ENCODE peak calls at places on chromosome 1, in ten cellular contexts. Y, W, H, J, X, Q, M, I, S and D are unnamed samples.

GRCh38 chr1:219533280-219533679 is 79.6 kb downstream of the ZC3H11B start:
- DNase-seq in Y (no peak), W (no peak), H (peak), J (no peak), X (no peak), Q (no peak), M (peak), I (no peak), S (no peak), D (peak)

GRCh38 chr1:84382127-84382526 is 16.2 kb upstream of the DNASE2B start:
- DNase-seq in Y (no peak), W (no peak), H (no peak), J (no peak), X (peak), Q (no peak), M (no peak), I (no peak), S (no peak), D (no peak)

GRCh38 chr1:87648720-87649119 is 320.0 kb downstream of the LMO4 start:
- DNase-seq in Y (no peak), W (no peak), H (no peak), J (no peak), X (no peak), Q (no peak), M (no peak), I (no peak), S (no peak), D (no peak)

GRCh38 chr1:47760248-47760629 is 236.9 kb downstream of the TRABD2B start:
- DNase-seq in Y (no peak), W (no peak), H (no peak), J (no peak), X (no peak), Q (no peak), M (no peak), I (no peak), S (no peak), D (no peak)

GRCh38 chr1:93238425-93238824 is 57.9 kb downstream of the CCDC18 start:
- DNase-seq in Y (no peak), W (no peak), H (no peak), J (no peak), X (no peak), Q (no peak), M (no peak), I (no peak), S (no peak), D (no peak)

GRCh38 chr1:89519779-89520358 is 4.8 kb upstream of the LRRC8B start:
- DNase-seq in Y (peak), W (no peak), H (peak), J (no peak), X (peak), Q (no peak), M (no peak), I (no peak), S (peak), D (no peak)

GRCh38 chr1:79188371-79188770 is 181.8 kb upstream of the ADGRL4 start:
- DNase-seq in Y (no peak), W (no peak), H (peak), J (no peak), X (peak), Q (no peak), M (no peak), I (no peak), S (no peak), D (peak)

GRCh38 chr1:87327362-87328120 is 1.1 kb upstream of the LMO4 start:
- DNase-seq in Y (no peak), W (no peak), H (peak), J (no peak), X (peak), Q (no peak), M (no peak), I (no peak), S (peak), D (no peak)

GRCh38 chr1:205827623-205828022 is 14.6 kb upstream of the SLC41A1 start:
- DNase-seq in Y (no peak), W (peak), H (no peak), J (no peak), X (no peak), Q (no peak), M (no peak), I (no peak), S (no peak), D (no peak)

GRCh38 chr1:212814548-212814947 is 22.9 kb downstream of the TATDN3 start:
- DNase-seq in Y (no peak), W (no peak), H (no peak), J (no peak), X (no peak), Q (no peak), M (no peak), I (no peak), S (no peak), D (no peak)

GRCh38 chr1:34984435-34985062 is 598 bp downstream of the TMEM35B start:
- DNase-seq in Y (peak), W (no peak), H (peak), J (peak), X (peak), Q (no peak), M (peak), I (no peak), S (no peak), D (no peak)

GRCh38 chr1:17010601-17011438 is 908 bp downstream of the ATP13A2 start:
- DNase-seq in Y (no peak), W (no peak), H (peak), J (no peak), X (peak), Q (peak), M (peak), I (no peak), S (no peak), D (no peak)

GRCh38 chr1:201383647-201384405 is 6.3 kb upstream of the TNNT2 start:
- DNase-seq in Y (peak), W (no peak), H (peak), J (no peak), X (peak), Q (no peak), M (no peak), I (peak), S (no peak), D (peak)

GRCh38 chr1:6267686-6268281 is 6.9 kb upstream of the GPR153 start:
- DNase-seq in Y (no peak), W (no peak), H (peak), J (no peak), X (peak), Q (no peak), M (no peak), I (no peak), S (no peak), D (no peak)

GRCh38 chr1:113042336-113043143 is 30.5 kb upstream of the LRIG2 start:
- DNase-seq in Y (peak), W (no peak), H (peak), J (peak), X (peak), Q (peak), M (peak), I (peak), S (peak), D (peak)

GRCh38 chr1:10025354-10025753 is 7.4 kb upstream of the UBE4B start:
- DNase-seq in Y (no peak), W (no peak), H (no peak), J (no peak), X (no peak), Q (no peak), M (no peak), I (no peak), S (no peak), D (no peak)

GRCh38 chr1:97581614-97582051 is 339.2 kb downstream of the DPYD start:
- DNase-seq in Y (no peak), W (no peak), H (peak), J (no peak), X (peak), Q (no peak), M (no peak), I (no peak), S (no peak), D (no peak)

GRCh38 chr1:41358152-41358937 is 2.9 kb upstream of the FOXO6 start:
- DNase-seq in Y (peak), W (no peak), H (no peak), J (peak), X (peak), Q (no peak), M (peak), I (no peak), S (no peak), D (no peak)

GRCh38 chr1:109466440-109467300 is at the start of gene SYPL2:
- DNase-seq in Y (peak), W (no peak), H (peak), J (no peak), X (no peak), Q (no peak), M (peak), I (no peak), S (no peak), D (no peak)

GRCh38 chr1:40887012-40887378 is 24.8 kb upstream of the CITED4 start:
- DNase-seq in Y (no peak), W (no peak), H (no peak), J (no peak), X (peak), Q (no peak), M (no peak), I (no peak), S (no peak), D (no peak)

GRCh38 chr1:205976708-205977107 is 26.5 kb downstream of the RAB7B start:
- DNase-seq in Y (peak), W (no peak), H (peak), J (no peak), X (peak), Q (no peak), M (no peak), I (peak), S (peak), D (no peak)

GRCh38 chr1:30505853-30506784 is 217.3 kb downstream of the MATN1 start:
- DNase-seq in Y (no peak), W (no peak), H (no peak), J (peak), X (no peak), Q (no peak), M (no peak), I (no peak), S (no peak), D (no peak)

GRCh38 chr1:35539073-35539823 is 18.0 kb downstream of the KIAA0319L start:
- DNase-seq in Y (no peak), W (no peak), H (peak), J (no peak), X (peak), Q (no peak), M (no peak), I (no peak), S (peak), D (no peak)

GRCh38 chr1:225517697-225518096 is 89.9 kb upstream of the LBR start:
- DNase-seq in Y (peak), W (no peak), H (peak), J (no peak), X (no peak), Q (no peak), M (no peak), I (no peak), S (no peak), D (no peak)

GRCh38 chr1:160309183-160309535 is 24.2 kb upstream of the PEX19 start:
- DNase-seq in Y (no peak), W (no peak), H (peak), J (no peak), X (peak), Q (no peak), M (no peak), I (no peak), S (no peak), D (no peak)

GRCh38 chr1:155698382-155699038 is 9.6 kb downstream of the DAP3 start:
- DNase-seq in Y (no peak), W (no peak), H (peak), J (no peak), X (peak), Q (no peak), M (no peak), I (no peak), S (peak), D (no peak)

GRCh38 chr1:246608616-246609376 is 42.5 kb downstream of the CNST start:
- DNase-seq in Y (no peak), W (peak), H (peak), J (no peak), X (peak), Q (peak), M (peak), I (peak), S (no peak), D (peak)

GRCh38 chr1:229621663-229622062 is 4.3 kb downstream of the TAF5L start:
- DNase-seq in Y (no peak), W (no peak), H (peak), J (no peak), X (peak), Q (no peak), M (no peak), I (no peak), S (no peak), D (no peak)

GRCh38 chr1:152107984-152108898 is 7.0 kb downstream of the TCHH start:
- DNase-seq in Y (no peak), W (no peak), H (peak), J (no peak), X (peak), Q (no peak), M (peak), I (no peak), S (no peak), D (no peak)

GRCh38 chr1:212669600-212669999 is 30.0 kb downstream of the BATF3 start:
- DNase-seq in Y (no peak), W (no peak), H (no peak), J (no peak), X (no peak), Q (no peak), M (no peak), I (no peak), S (no peak), D (no peak)

GRCh38 chr1:24047101-24047459 is 64.9 kb downstream of the MYOM3 start:
- DNase-seq in Y (no peak), W (no peak), H (peak), J (peak), X (peak), Q (no peak), M (peak), I (no peak), S (no peak), D (no peak)

GRCh38 chr1:172686143-172686542 is 27.2 kb downstream of the FASLG start:
- DNase-seq in Y (no peak), W (no peak), H (no peak), J (no peak), X (no peak), Q (no peak), M (no peak), I (no peak), S (no peak), D (no peak)

GRCh38 chr1:21261551-21262281 is 28.5 kb downstream of the ECE1 start:
- DNase-seq in Y (peak), W (no peak), H (peak), J (peak), X (peak), Q (peak), M (peak), I (peak), S (no peak), D (peak)

GRCh38 chr1:90387825-90388224 is 329.3 kb downstream of the BARHL2 start:
- DNase-seq in Y (no peak), W (no peak), H (peak), J (no peak), X (no peak), Q (no peak), M (no peak), I (no peak), S (no peak), D (no peak)

GRCh38 chr1:24635195-24635843 is 7.8 kb upstream of the SRRM1 start:
- DNase-seq in Y (peak), W (peak), H (peak), J (no peak), X (peak), Q (no peak), M (no peak), I (peak), S (peak), D (peak)

GRCh38 chr1:210361665-210362064 is 33.0 kb downstream of the HHAT start:
- DNase-seq in Y (no peak), W (no peak), H (no peak), J (no peak), X (no peak), Q (no peak), M (no peak), I (no peak), S (no peak), D (no peak)

GRCh38 chr1:86259390-86259789 is 102.8 kb upstream of the COL24A1 start:
- DNase-seq in Y (no peak), W (no peak), H (peak), J (no peak), X (peak), Q (no peak), M (no peak), I (no peak), S (no peak), D (no peak)

DNA sequence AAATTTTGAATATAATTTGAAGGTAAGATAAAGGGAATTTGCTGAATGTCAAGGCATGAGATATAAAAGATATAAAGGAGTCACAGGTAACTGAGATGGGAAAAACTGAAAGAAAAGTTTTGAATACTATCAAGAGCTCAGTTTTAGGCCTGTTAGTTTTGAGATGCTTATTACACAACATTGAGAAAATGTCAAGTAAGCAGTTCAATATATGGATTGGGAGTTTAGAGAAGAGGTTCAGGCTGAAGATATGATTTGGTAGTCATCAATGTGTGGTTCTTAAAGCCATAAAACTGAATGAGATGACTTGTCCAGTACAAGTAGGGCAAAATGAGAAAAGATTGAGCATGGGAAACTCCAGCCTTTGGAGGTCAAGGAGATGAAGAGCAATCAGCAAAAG is 4.7 kb upstream of the RNPC3 start:
- DNase-seq in Y (no peak), W (no peak), H (no peak), J (no peak), X (no peak), Q (no peak), M (no peak), I (no peak), S (no peak), D (no peak)
- H3K4me3 ChIP-seq in Y (no peak), W (no peak), H (no peak), J (no peak), X (no peak), Q (no peak), M (no peak), I (no peak), S (no peak), D (no peak)

DNA sequence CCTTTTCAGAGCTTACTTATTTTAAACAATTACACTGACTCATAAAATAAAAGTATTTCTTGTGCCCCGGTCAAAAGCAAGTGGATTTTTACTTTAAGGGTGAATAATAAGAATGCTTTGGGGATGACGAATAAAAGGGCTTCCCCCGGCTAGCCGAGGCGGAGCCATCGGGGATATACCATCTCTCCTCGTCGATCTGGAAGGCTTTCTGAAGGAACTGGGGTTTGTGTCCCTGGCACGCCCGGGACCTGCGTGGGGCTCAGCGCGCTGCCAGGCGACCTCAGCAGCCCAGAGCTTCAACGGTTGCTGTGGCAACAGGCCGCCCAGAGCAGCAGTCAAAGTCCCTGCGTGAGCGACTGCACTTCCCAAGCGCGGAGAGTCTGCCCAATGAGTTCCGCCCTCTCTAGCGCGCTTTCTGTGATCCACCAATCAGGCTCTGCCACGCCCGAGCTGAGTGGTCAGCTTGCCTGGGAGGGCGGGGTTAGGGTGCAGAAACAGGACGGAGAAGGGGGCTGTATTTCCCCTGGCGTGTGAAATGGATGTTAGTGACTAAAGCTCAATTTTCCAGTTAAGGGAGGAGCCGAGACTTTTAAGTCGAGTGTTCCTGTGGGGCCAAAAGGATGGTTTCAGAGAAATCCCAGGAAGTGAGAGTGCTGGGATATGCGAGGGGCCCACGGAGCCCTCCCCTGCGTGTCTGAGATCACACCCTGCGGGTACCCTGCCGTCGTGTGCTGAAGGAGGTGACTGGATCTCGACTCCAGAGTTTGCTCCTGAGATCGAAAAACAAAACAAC is 33.0 kb upstream of the MGST3 start:
- DNase-seq in Y (peak), W (peak), H (peak), J (peak), X (peak), Q (peak), M (peak), I (peak), S (peak), D (peak)
- H3K4me3 ChIP-seq in Y (peak), W (peak), H (peak), J (peak), X (peak), Q (peak), M (peak), I (peak), S (peak), D (peak)

GRCh38 chr1:184385863-184386262 is 966 bp upstream of the C1orf21 start:
- DNase-seq in Y (no peak), W (no peak), H (no peak), J (no peak), X (no peak), Q (no peak), M (no peak), I (no peak), S (no peak), D (no peak)
- H3K4me3 ChIP-seq in Y (peak), W (peak), H (peak), J (peak), X (peak), Q (peak), M (peak), I (peak), S (peak), D (peak)

GRCh38 chr1:227947425-227947677 is 381 bp downstream of the WNT9A start:
- DNase-seq in Y (no peak), W (no peak), H (peak), J (peak), X (no peak), Q (no peak), M (peak), I (no peak), S (no peak), D (no peak)

GRCh38 chr1:227946624-227947424 is 908 bp downstream of the WNT9A start:
- DNase-seq in Y (peak), W (peak), H (peak), J (peak), X (peak), Q (peak), M (peak), I (no peak), S (peak), D (peak)

GRCh38 chr1:227944931-227945890 is 2.5 kb downstream of the WNT9A start:
- DNase-seq in Y (peak), W (no peak), H (no peak), J (peak), X (no peak), Q (no peak), M (no peak), I (no peak), S (peak), D (no peak)

GRCh38 chr1:227944066-227944930 is 3.4 kb downstream of the WNT9A start:
- DNase-seq in Y (no peak), W (no peak), H (no peak), J (peak), X (no peak), Q (no peak), M (peak), I (no peak), S (no peak), D (no peak)

DNA sequence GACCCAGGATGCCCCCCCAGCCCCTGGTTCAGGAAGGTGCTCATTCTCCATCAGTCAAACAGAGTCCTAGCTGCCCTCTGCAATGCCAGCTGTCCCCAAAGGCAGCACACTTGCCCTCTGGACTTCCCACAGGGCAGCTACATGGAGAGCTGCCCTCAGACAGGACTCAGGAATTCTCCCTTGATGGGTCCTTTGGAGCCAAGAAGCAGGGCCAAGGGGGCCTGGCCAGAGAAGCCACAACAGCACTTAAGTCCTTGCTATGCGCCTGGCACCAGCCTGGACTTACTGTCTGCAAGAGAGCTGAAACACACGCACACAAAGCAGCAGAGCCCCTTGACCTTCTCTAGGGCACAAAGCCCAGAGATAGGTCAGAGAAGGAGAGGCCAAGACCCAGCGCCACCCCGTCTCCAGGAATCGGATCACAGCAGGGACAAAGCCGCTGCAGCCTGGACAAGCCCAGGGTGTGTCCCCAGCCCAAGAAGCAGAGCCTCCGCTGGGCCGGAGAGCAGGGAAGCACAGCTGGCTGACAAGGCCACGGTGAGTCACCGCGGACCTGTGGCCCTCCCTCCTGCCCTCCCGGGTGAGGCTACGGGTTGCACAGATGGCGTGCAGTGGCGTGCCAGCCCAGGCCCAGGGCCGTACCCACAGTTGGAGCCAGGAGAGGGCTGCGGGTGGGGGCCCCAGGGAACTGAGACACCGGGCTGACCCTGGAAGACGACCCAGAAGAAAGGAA is 1.7 kb downstream of the WNT9A start:
- DNase-seq in Y (no peak), W (no peak), H (peak), J (peak), X (peak), Q (peak), M (peak), I (no peak), S (peak), D (peak)
- H3K4me3 ChIP-seq in Y (no peak), W (no peak), H (peak), J (peak), X (peak), Q (peak), M (no peak), I (peak), S (peak), D (peak)

GRCh38 chr1:2047749-2048729 is 2.2 kb upstream of the PRKCZ start:
- DNase-seq in Y (no peak), W (no peak), H (no peak), J (no peak), X (no peak), Q (no peak), M (no peak), I (no peak), S (no peak), D (no peak)
- H3K4me3 ChIP-seq in Y (no peak), W (no peak), H (no peak), J (no peak), X (no peak), Q (no peak), M (no peak), I (no peak), S (no peak), D (no peak)